ENCODE peak calls at places on chromosomes 11 and 22, in nine cellular contexts. O is colonic mucosa; R is right cardiac atrium; P is left ventricle myocardium inferior; T is CD8-positive, alpha-beta memory T cell; X is pancreas; M is testis; L is kidney; W is neural progenitor cell. F is an unnamed sample.

GRCh38 chr11:102791271-102792036 is 6.5 kb downstream of the MMP1 start:
- DNase-seq in O (no peak), R (no peak), P (no peak), T (no peak), X (no peak), M (no peak), L (no peak), W (no peak), F (no peak)

GRCh38 chr11:20243974-20244373 is 83.7 kb upstream of the DBX1 start:
- DNase-seq in O (no peak), R (no peak), P (no peak), T (no peak), X (no peak), M (no peak), L (no peak), W (no peak), F (no peak)

GRCh38 chr11:126140932-126141291 is 70.5 kb downstream of the RPUSD4 start:
- DNase-seq in O (peak; percentile 48), R (peak; percentile 75), P (peak; percentile 64), T (no peak), X (peak; percentile 39), M (peak; percentile 83), L (no peak), W (no peak), F (no peak)

GRCh38 chr11:71322861-71323582 is 70.6 kb upstream of the SHANK2 start:
- DNase-seq in O (no peak), R (no peak), P (no peak), T (no peak), X (no peak), M (no peak), L (no peak), W (no peak), F (no peak)

GRCh38 chr11:8586805-8587204 is 7.2 kb downstream of the STK33 start:
- DNase-seq in O (no peak), R (no peak), P (no peak), T (no peak), X (no peak), M (no peak), L (no peak), W (no peak), F (no peak)

GRCh38 chr11:65640483-65641207 is 2.7 kb downstream of the SIPA1 start:
- DNase-seq in O (peak; percentile 52), R (peak; percentile 85), P (peak; percentile 64), T (peak; percentile 55), X (no peak), M (no peak), L (peak; percentile 85), W (no peak), F (peak; percentile 46)

GRCh38 chr11:45580399-45580798 is 85.0 kb downstream of the CHST1 start:
- DNase-seq in O (no peak), R (no peak), P (no peak), T (no peak), X (no peak), M (peak; percentile 43), L (no peak), W (peak; percentile 65), F (no peak)

GRCh38 chr22:30314918-30315317 is 11.8 kb downstream of the TBC1D10A start:
- DNase-seq in O (no peak), R (no peak), P (no peak), T (no peak), X (no peak), M (no peak), L (no peak), W (no peak), F (no peak)

GRCh38 chr11:8383227-8383626 is 119.5 kb upstream of the LMO1 start:
- DNase-seq in O (no peak), R (no peak), P (no peak), T (no peak), X (no peak), M (no peak), L (no peak), W (no peak), F (no peak)

GRCh38 chr22:22085702-22086500 is 103.3 kb upstream of the TOP3B start:
- DNase-seq in O (no peak), R (no peak), P (no peak), T (no peak), X (no peak), M (no peak), L (no peak), W (no peak), F (no peak)

GRCh38 chr11:119483341-119483880 is 60.4 kb upstream of the THY1 start:
- DNase-seq in O (no peak), R (no peak), P (no peak), T (no peak), X (no peak), M (no peak), L (no peak), W (no peak), F (no peak)

GRCh38 chr11:130847517-130847916 is 68.8 kb downstream of the SNX19 start:
- DNase-seq in O (no peak), R (no peak), P (no peak), T (no peak), X (no peak), M (no peak), L (no peak), W (no peak), F (no peak)

GRCh38 chr11:1084561-1085439 is 10.1 kb downstream of the MUC2 start:
- DNase-seq in O (no peak), R (no peak), P (peak; percentile 6), T (no peak), X (no peak), M (no peak), L (peak; percentile 70), W (no peak), F (no peak)

GRCh38 chr11:1653541-1654387 is 24.2 kb downstream of the KRTAP5-5 start:
- DNase-seq in O (no peak), R (no peak), P (no peak), T (no peak), X (no peak), M (no peak), L (peak; percentile 52), W (no peak), F (no peak)

GRCh38 chr11:124722176-124722575 is 17.6 kb upstream of the NRGN start:
- DNase-seq in O (no peak), R (peak; percentile 47), P (no peak), T (no peak), X (no peak), M (no peak), L (no peak), W (no peak), F (no peak)

GRCh38 chr22:37187891-37188761 is at the start of gene C1QTNF6:
- DNase-seq in O (peak; percentile 65), R (peak; percentile 83), P (peak; percentile 56), T (no peak), X (no peak), M (no peak), L (peak; percentile 94), W (peak; percentile 86), F (no peak)

GRCh38 chr11:70460959-70461358 is 62.6 kb downstream of the CTTN start:
- DNase-seq in O (no peak), R (no peak), P (no peak), T (no peak), X (no peak), M (no peak), L (peak; percentile 53), W (peak; percentile 31), F (no peak)

GRCh38 chr11:28838741-28839140 is 730.6 kb downstream of the METTL15 start:
- DNase-seq in O (no peak), R (no peak), P (no peak), T (no peak), X (no peak), M (no peak), L (no peak), W (no peak), F (no peak)

DNA sequence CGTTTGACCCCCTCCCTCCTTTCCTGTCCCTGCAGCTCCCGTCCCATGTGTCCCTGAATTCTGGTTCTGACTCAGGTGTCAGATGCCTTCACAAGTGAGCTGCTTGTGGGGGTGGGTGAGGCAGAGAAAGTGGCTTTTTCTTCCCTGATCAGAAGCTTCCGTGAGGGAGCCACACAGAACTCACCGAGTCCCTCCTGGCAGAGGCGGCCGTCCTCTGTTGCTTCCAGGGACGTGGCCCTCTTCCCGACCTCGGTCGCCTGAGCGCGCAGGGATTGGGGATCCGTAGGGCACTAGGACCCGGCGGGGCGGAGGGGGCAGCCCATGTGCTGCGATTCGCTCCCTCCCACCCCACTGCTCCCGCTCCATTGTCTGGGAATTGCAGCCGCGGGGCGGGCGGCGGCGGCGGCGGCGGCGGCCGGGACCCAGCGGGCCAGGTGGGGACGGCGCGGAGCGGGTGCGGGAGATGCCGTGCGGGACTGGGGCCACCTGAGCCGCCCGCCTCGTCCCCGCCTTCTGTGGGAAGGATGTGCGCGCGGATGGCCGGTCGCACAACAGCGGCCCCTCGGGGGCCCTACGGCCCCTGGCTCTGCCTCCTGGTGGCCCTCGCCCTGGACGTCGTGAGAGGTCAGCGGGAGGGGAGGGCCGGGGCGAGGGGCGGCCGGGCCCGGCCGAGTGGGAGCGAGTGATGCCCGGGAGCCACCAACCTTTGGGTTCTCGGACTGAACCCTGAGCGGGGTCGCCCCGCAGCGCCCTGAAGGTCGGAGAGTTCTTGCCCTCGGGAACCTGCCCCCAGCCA is at the start of gene TMEM132A:
- DNase-seq in O (peak; percentile 83), R (peak; percentile 87), P (peak; percentile 74), T (no peak), X (peak; percentile 63), M (peak; percentile 91), L (peak; percentile 89), W (peak; percentile 93), F (no peak)
- H3K27ac ChIP-seq in O (no peak within 1 kb of the TSS), R (no peak within 1 kb of the TSS), P (peak within 1 kb of the TSS; percentile 54), T (no peak within 1 kb of the TSS), X (no peak within 1 kb of the TSS), M (no peak within 1 kb of the TSS), L (no peak within 1 kb of the TSS), W (no peak within 1 kb of the TSS), F (no peak within 1 kb of the TSS)

GRCh38 chr22:48628891-48629559 is 1198.6 kb downstream of the BRD1 start:
- DNase-seq in O (no peak), R (no peak), P (no peak), T (no peak), X (no peak), M (no peak), L (no peak), W (peak; percentile 69), F (no peak)
- H3K9me3 ChIP-seq in O (no peaks in the 10 kb centered on the region), R (no peaks in the 10 kb centered on the region), P (no peaks in the 10 kb centered on the region), T (no peaks in the 10 kb centered on the region), X (no peaks in the 10 kb centered on the region), M (no peaks in the 10 kb centered on the region), L (no peaks in the 10 kb centered on the region), W (no peaks in the 10 kb centered on the region), F (no peaks in the 10 kb centered on the region)

DNA sequence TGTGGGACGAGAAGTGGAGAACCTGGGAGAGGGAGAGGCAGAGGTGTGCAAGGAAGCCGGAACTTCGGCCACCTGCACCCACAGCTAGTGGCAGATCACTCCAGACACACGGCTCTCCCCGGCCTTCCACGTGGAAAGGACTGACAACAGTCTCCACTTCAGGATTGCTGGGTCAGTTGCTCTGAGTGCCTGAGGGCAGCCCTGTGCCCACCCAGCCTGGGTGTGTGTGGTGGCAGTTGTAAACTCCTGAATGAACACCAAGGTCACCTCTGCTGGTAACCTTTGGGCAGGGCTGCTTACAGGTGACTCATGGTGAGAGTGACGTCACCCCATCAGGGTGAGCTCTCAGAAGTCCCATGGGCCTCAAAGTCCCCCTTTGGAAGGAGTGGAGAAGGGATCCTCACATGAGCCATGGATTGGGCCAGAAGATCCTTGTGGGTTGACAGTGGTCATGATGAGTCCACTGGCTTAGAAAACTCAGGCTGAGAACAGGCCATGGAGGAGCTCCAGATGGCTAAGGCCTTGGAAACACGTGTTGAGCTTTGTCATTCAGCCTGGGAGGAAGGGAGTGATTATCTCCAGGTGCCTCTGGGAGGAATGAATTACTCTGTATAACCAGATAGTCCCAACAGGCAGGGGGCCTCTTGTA is 71.3 kb downstream of the BCR start:
- DNase-seq in O (peak; percentile 37), R (peak; percentile 28), P (no peak), T (no peak), X (peak; percentile 60), M (no peak), L (no peak), W (no peak), F (no peak)
- H3K27ac ChIP-seq in O (no peak overlapping the region), R (no peak overlapping the region), P (no peak overlapping the region), T (peak overlapping the region; percentile 21), X (no peak overlapping the region), M (no peak overlapping the region), L (peak overlapping the region; percentile 67), W (no peak overlapping the region), F (no peak overlapping the region)

GRCh38 chr22:49102367-49102766 is 725.3 kb downstream of the BRD1 start:
- DNase-seq in O (no peak), R (no peak), P (no peak), T (no peak), X (no peak), M (no peak), L (peak; percentile 57), W (no peak), F (no peak)
- H3K9me3 ChIP-seq in O (no peaks in the 10 kb centered on the region), R (no peaks in the 10 kb centered on the region), P (no peaks in the 10 kb centered on the region), T (no peaks in the 10 kb centered on the region), X (no peaks in the 10 kb centered on the region), M (no peaks in the 10 kb centered on the region), L (no peaks in the 10 kb centered on the region), W (no peaks in the 10 kb centered on the region), F (no peaks in the 10 kb centered on the region)

F was measured in CD4-positive, alpha-beta memory T cell.